ENCODE peak calls at places on chromosome 10, in eight cellular contexts. C is GM04504; G is stimulated activated CD4-positive, alpha-beta T cell treated with anti-CD3 and anti-CD28 coated beads, Interleukin-2, amount 100 ng/mL, for 48 hours; R is HCT116; T is NCI-H345; I is stimulated activated CD8-positive, alpha-beta memory T cell treated with anti-CD3 and anti-CD28 coated beads, Interleukin-2, amount 100 ng/mL, for 1 hour; Y is germinal center; B is mesenchymal stem cell. J is an unnamed sample.

GRCh38 chr10:117450940-117451339 is 75.7 kb upstream of the PDZD8 start:
- DNase-seq in G (no peak), T (no peak), R (no peak), I (no peak), B (no peak), Y (no peak), C (no peak), J (no peak)

GRCh38 chr10:35641430-35642015 is 573 bp downstream of the FZD8 start:
- DNase-seq in G (peak), C (no peak), T (no peak), Y (peak), B (no peak), I (no peak), R (no peak), J (no peak)

GRCh38 chr10:132355297-132355696 is 23.3 kb downstream of the LRRC27 start:
- DNase-seq in G (no peak), C (no peak), I (no peak), R (no peak), B (no peak), T (no peak), Y (no peak), J (no peak)

GRCh38 chr10:124224331-124225028 is 131.1 kb upstream of the CHST15 start:
- DNase-seq in I (no peak), R (no peak), B (no peak), G (no peak), T (no peak), C (no peak), Y (no peak), J (no peak)

GRCh38 chr10:110916554-110917346 is 2.2 kb downstream of the BBIP1 start:
- DNase-seq in C (peak), B (peak), I (no peak), G (no peak), R (no peak), T (no peak), Y (no peak), J (no peak)

GRCh38 chr10:52940921-52941320 is 168.3 kb upstream of the MBL2 start:
- DNase-seq in G (no peak), R (no peak), B (no peak), I (no peak), T (no peak), Y (no peak), C (no peak), J (no peak)

GRCh38 chr10:96374639-96374984 is 15.8 kb upstream of the OPALIN start:
- DNase-seq in B (no peak), R (no peak), Y (no peak), G (no peak), C (no peak), I (no peak), T (no peak), J (no peak)

GRCh38 chr10:2866569-2866968 is 200.8 kb upstream of the PFKP start:
- DNase-seq in B (no peak), R (no peak), Y (no peak), I (no peak), G (no peak), T (no peak), C (no peak), J (no peak)

GRCh38 chr10:97683556-97684357 is 3.3 kb downstream of the AVPI1 start:
- DNase-seq in T (no peak), R (no peak), C (no peak), I (no peak), B (peak), G (no peak), Y (no peak), J (no peak)

GRCh38 chr10:125734823-125735222 is 15.3 kb downstream of the EDRF1 start:
- DNase-seq in C (no peak), R (no peak), Y (no peak), I (no peak), T (no peak), B (no peak), G (no peak), J (no peak)

GRCh38 chr10:34299105-34299611 is 515.9 kb downstream of the PARD3 start:
- DNase-seq in T (no peak), Y (no peak), G (no peak), R (no peak), C (no peak), B (peak), I (no peak), J (no peak)

GRCh38 chr10:97718178-97718577 is 4.6 kb downstream of the MARVELD1 start:
- DNase-seq in Y (no peak), T (no peak), C (no peak), G (no peak), I (no peak), R (no peak), B (no peak), J (no peak)

GRCh38 chr10:129742742-129743550 is 221.1 kb downstream of the EBF3 start:
- DNase-seq in R (no peak), C (no peak), I (no peak), T (no peak), Y (no peak), B (no peak), G (no peak), J (no peak)

GRCh38 chr10:100656479-100656878 is 88.9 kb upstream of the PAX2 start:
- DNase-seq in B (no peak), Y (peak), G (peak), T (peak), R (no peak), I (no peak), C (no peak), J (no peak)

GRCh38 chr10:69345402-69345801 is 67.1 kb downstream of the HK1 start:
- DNase-seq in B (no peak), Y (no peak), G (no peak), I (no peak), C (no peak), R (no peak), T (peak), J (no peak)

GRCh38 chr10:62817763-62818425 is 1.7 kb upstream of the EGR2 start:
- DNase-seq in B (peak), R (peak), C (no peak), G (peak), T (peak), I (peak), Y (peak), J (peak)

GRCh38 chr10:103849880-103850571 is 5.3 kb downstream of the SH3PXD2A start:
- DNase-seq in R (no peak), C (peak), T (no peak), Y (no peak), I (no peak), G (no peak), B (peak), J (no peak)

GRCh38 chr10:132916956-132917666 is 25.3 kb downstream of the CFAP46 start:
- DNase-seq in G (no peak), T (no peak), C (no peak), I (no peak), Y (no peak), B (no peak), R (no peak), J (no peak)

GRCh38 chr10:131655101-131655849 is 245.5 kb upstream of the PPP2R2D start:
- DNase-seq in R (no peak), B (no peak), Y (no peak), I (no peak), T (no peak), C (no peak), G (no peak), J (no peak)

GRCh38 chr10:33927347-33927746 is 592.9 kb upstream of the NRP1 start:
- DNase-seq in R (no peak), G (no peak), B (no peak), C (no peak), I (no peak), T (no peak), Y (no peak), J (no peak)

GRCh38 chr10:52864459-52865106 is 92.0 kb upstream of the MBL2 start:
- DNase-seq in R (no peak), G (no peak), Y (no peak), C (peak), T (no peak), I (no peak), B (peak), J (no peak)

GRCh38 chr10:124741281-124741921 is 2.8 kb downstream of the FAM53B start:
- DNase-seq in T (peak), R (peak), Y (peak), G (peak), B (peak), C (no peak), I (peak), J (peak)

GRCh38 chr10:17790631-17791030 is 18.5 kb upstream of the MRC1 start:
- DNase-seq in Y (no peak), I (no peak), T (no peak), R (no peak), C (no peak), G (no peak), B (no peak), J (no peak)

GRCh38 chr10:12501851-12502525 is 152.6 kb downstream of the CAMK1D start:
- DNase-seq in Y (no peak), R (no peak), C (no peak), T (no peak), G (no peak), B (no peak), I (no peak), J (no peak)

GRCh38 chr10:90418869-90419652 is 438.8 kb downstream of the HTR7 start:
- DNase-seq in R (peak), I (no peak), Y (no peak), C (no peak), T (no peak), B (peak), G (no peak), J (no peak)

GRCh38 chr10:71860243-71861029 is 9.4 kb upstream of the PSAP start:
- DNase-seq in G (peak), R (peak), I (no peak), T (peak), Y (no peak), C (peak), B (peak), J (no peak)

GRCh38 chr10:59560161-59560560 is 149.5 kb downstream of the SLC16A9 start:
- DNase-seq in B (no peak), T (no peak), I (no peak), G (no peak), Y (no peak), C (no peak), R (no peak), J (no peak)

GRCh38 chr10:100554902-100555301 is 19.2 kb downstream of the HIF1AN start:
- DNase-seq in I (no peak), T (no peak), R (no peak), G (no peak), C (no peak), B (no peak), Y (no peak), J (no peak)

GRCh38 chr10:22807238-22807637 is 92.9 kb upstream of the PIP4K2A start:
- DNase-seq in T (no peak), B (peak), C (no peak), I (no peak), R (no peak), Y (no peak), G (no peak), J (no peak)

GRCh38 chr10:109862738-109863137 is 60.6 kb downstream of the XPNPEP1 start:
- DNase-seq in Y (no peak), R (no peak), C (no peak), G (no peak), B (no peak), T (no peak), I (no peak), J (no peak)

GRCh38 chr10:116861796-116862195 is 12.5 kb downstream of the ENO4 start:
- DNase-seq in C (no peak), I (no peak), R (no peak), B (no peak), G (no peak), Y (no peak), T (no peak), J (no peak)

GRCh38 chr10:46516660-46517416 is 39.6 kb downstream of the GPRIN2 start:
- DNase-seq in B (peak), Y (no peak), G (no peak), C (peak), T (no peak), R (no peak), I (no peak), J (no peak)